ENCODE peak calls at places on chromosomes 5 and 9, in five cellular contexts. L, Q, A, F and B are unnamed samples.

GRCh38 chr9:126704157-126704941 is 90.6 kb downstream of the LMX1B start:
- DNase-seq in Q (peak), A (peak), F (no peak), L (no peak), B (peak)

GRCh38 chr5:181221105-181221791 is 1.8 kb upstream of the TRIM41 start:
- DNase-seq in Q (no peak), A (no peak), L (peak), F (no peak), B (peak)

GRCh38 chr5:142998316-142998862 is 228.2 kb downstream of the ARHGAP26 start:
- DNase-seq in L (no peak), A (no peak), Q (no peak), F (no peak), B (no peak)

GRCh38 chr5:155116456-155117251 is 103.1 kb downstream of the KIF4B start:
- DNase-seq in L (no peak), A (no peak), Q (no peak), F (no peak), B (no peak)

GRCh38 chr9:76817489-76817888 is 53.3 kb downstream of the PCA3 start:
- DNase-seq in F (no peak), Q (peak), A (peak), L (no peak), B (peak)

GRCh38 chr9:86563350-86563749 is 209.1 kb upstream of the TUT7 start:
- DNase-seq in Q (peak), L (no peak), F (no peak), A (no peak), B (no peak)

GRCh38 chr9:79134654-79135053 is 437.1 kb upstream of the TLE4 start:
- DNase-seq in L (no peak), Q (peak), A (peak), F (no peak), B (no peak)

GRCh38 chr9:132892383-132892782 is 13.7 kb downstream of the SPACA9 start:
- DNase-seq in F (no peak), A (no peak), Q (no peak), L (no peak), B (no peak)

GRCh38 chr5:181200816-181201215 is 4.2 kb downstream of the TRIM7 start:
- DNase-seq in A (no peak), Q (no peak), F (no peak), L (no peak), B (no peak)

GRCh38 chr9:114284316-114285060 is 38.4 kb upstream of the ORM1 start:
- DNase-seq in L (no peak), F (no peak), A (no peak), Q (no peak), B (no peak)

GRCh38 chr9:37197158-37198033 is 77.0 kb downstream of the ZCCHC7 start:
- DNase-seq in A (peak), Q (peak), L (no peak), F (no peak), B (no peak)

GRCh38 chr5:118984602-118985001 is 3.7 kb downstream of the DTWD2 start:
- DNase-seq in Q (peak), F (no peak), L (no peak), A (peak), B (no peak)

GRCh38 chr5:2563046-2563445 is 188.4 kb downstream of the IRX2 start:
- DNase-seq in Q (no peak), A (no peak), L (no peak), F (no peak), B (peak)

GRCh38 chr5:98941131-98941883 is 12.5 kb upstream of the CHD1 start:
- DNase-seq in Q (no peak), L (no peak), F (no peak), A (no peak), B (no peak)

GRCh38 chr9:131669234-131670172 is 70.4 kb downstream of the RAPGEF1 start:
- DNase-seq in F (no peak), Q (no peak), L (no peak), A (no peak), B (no peak)

GRCh38 chr5:159100928-159101646 is 1.4 kb upstream of the EBF1 start:
- DNase-seq in F (no peak), A (no peak), L (no peak), Q (peak), B (no peak)

GRCh38 chr5:87298687-87299362 is 31.1 kb downstream of the RASA1 start:
- DNase-seq in L (no peak), Q (no peak), A (peak), F (no peak), B (no peak)

GRCh38 chr5:76790632-76791290 is 28.1 kb upstream of the F2RL1 start:
- DNase-seq in L (peak), Q (peak), F (no peak), A (peak), B (peak)

GRCh38 chr5:1537166-1538154 is 13.7 kb upstream of the LPCAT1 start:
- DNase-seq in F (no peak), L (no peak), A (no peak), Q (no peak), B (no peak)

GRCh38 chr5:146680846-146681585 is 165.0 kb upstream of the GPR151 start:
- DNase-seq in A (no peak), Q (peak), L (no peak), F (no peak), B (no peak)

GRCh38 chr5:125987677-125988255 is 435.4 kb upstream of the GRAMD2B start:
- DNase-seq in Q (no peak), F (no peak), A (no peak), L (no peak), B (no peak)

GRCh38 chr5:42822558-42822957 is 10.9 kb upstream of the SELENOP start:
- DNase-seq in A (no peak), F (no peak), Q (no peak), L (no peak), B (no peak)

GRCh38 chr9:76644171-76644570 is 120.1 kb upstream of the PCA3 start:
- DNase-seq in A (no peak), F (no peak), L (no peak), Q (no peak), B (no peak)

GRCh38 chr9:91586282-91586681 is 162.7 kb upstream of the NFIL3 start:
- DNase-seq in Q (no peak), A (no peak), F (no peak), L (no peak), B (no peak)

GRCh38 chr5:143979044-143979690 is 167.2 kb downstream of the HMHB1 start:
- DNase-seq in F (no peak), Q (peak), L (no peak), A (no peak), B (peak)

GRCh38 chr5:135891804-135892203 is 3.8 kb downstream of the IL9 start:
- DNase-seq in Q (no peak), A (no peak), F (no peak), L (no peak), B (no peak)

GRCh38 chr5:62779010-62779422 is 200.4 kb downstream of the LRRC70 start:
- DNase-seq in Q (peak), F (no peak), L (peak), A (peak), B (no peak)

GRCh38 chr5:168482361-168482760 is 3.9 kb upstream of the RARS1 start:
- DNase-seq in L (no peak), A (no peak), Q (no peak), F (no peak), B (no peak)

GRCh38 chr9:88522360-88522759 is 12.6 kb upstream of the NXNL2 start:
- DNase-seq in A (no peak), L (no peak), Q (no peak), F (no peak), B (no peak)

GRCh38 chr9:70594546-70594945 is 180.1 kb upstream of the KLF9 start:
- DNase-seq in L (no peak), F (no peak), Q (peak), A (peak), B (no peak)

GRCh38 chr9:36006541-36006940 is 30.2 kb upstream of the RECK start:
- DNase-seq in Q (no peak), F (no peak), L (no peak), A (no peak), B (no peak)
- H3K4me3 ChIP-seq in Q (no peak), F (no peak), L (no peak), A (no peak), B (no peak)

DNA sequence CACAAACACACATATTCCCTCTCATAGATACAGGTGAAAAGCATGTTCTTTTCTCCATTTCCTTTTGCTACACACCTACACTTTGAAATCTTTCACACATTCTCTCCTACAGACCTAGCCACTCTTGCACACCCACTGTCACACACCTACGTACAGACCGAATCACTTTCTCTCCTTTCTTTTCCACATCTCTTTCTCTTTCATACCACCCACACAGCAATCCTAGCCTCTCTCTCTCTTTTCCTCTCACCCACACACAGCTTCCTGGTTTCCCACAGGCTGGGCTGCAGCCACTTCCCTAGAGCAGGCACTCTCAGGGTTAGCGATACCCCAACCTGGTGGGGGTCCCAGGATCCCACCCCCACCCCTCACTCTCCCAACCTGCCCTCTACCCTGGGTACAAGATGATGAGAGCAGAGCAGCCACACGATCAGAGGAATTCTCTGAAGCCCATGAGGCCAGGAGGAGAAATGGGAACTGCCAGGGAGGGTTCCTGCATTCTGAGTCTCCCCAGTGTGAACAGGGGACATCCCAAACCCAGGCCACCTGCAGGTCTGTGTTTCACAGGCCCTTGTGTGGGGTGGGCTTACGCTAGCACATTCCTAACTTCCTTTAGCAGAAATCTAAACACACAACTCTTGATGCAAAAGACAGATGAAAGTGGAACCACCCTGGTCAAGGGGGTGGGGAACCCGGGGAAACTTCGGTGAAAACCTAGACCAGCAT is 17.1 kb upstream of the SYNPO start:
- DNase-seq in F (no peak), L (no peak), A (no peak), Q (no peak), B (no peak)
- H3K4me3 ChIP-seq in F (no peak), L (no peak), A (no peak), Q (no peak), B (no peak)

GRCh38 chr5:96661101-96661840 is 905 bp upstream of the CAST start:
- DNase-seq in L (peak), Q (peak), F (no peak), A (peak), B (peak)

GRCh38 chr5:96661841-96662724 is at the start of gene CAST:
- DNase-seq in A (peak), Q (peak), L (peak), F (peak), B (peak)

GRCh38 chr5:96662725-96663513 is 743 bp downstream of the CAST start:
- DNase-seq in L (peak), Q (peak), F (peak), A (peak), B (peak)

GRCh38 chr5:96664669-96665068 is 2.5 kb downstream of the CAST start:
- DNase-seq in L (no peak), A (no peak), F (no peak), Q (no peak), B (no peak)

DNA sequence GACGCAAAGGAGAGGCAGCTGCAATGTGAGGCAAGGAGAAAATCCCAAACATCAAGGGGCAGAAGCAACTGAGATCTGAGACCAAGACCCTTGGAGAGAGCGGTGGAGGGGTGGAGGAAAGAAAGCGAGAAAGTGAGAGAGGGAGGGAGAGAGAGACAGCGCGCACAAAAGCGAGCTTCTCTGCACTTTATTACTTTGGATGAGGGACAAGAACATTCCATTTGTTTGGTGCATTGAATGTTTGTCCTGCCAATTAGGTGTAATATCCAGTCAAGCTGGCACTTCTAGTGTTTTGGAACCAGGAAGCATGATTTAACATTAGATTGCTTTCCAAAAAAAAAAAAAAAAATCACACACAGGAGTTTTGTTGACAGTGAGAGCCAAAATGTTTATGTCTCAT is 1.4 kb downstream of the CAST start:
- DNase-seq in L (no peak), A (no peak), Q (peak), F (no peak), B (no peak)
- H3K4me3 ChIP-seq in L (peak), A (peak), Q (peak), F (peak), B (peak)

GRCh38 chr9:111633389-111633736 is 2.2 kb downstream of the DNAJC25 start:
- DNase-seq in L (no peak), F (no peak), Q (no peak), A (no peak), B (peak)

GRCh38 chr9:111632695-111633388 is 1.7 kb downstream of the DNAJC25 start:
- DNase-seq in Q (no peak), L (no peak), A (no peak), F (no peak), B (no peak)

GRCh38 chr9:111632051-111632450 is 917 bp downstream of the DNAJC25 start:
- DNase-seq in L (no peak), Q (peak), F (no peak), A (peak), B (no peak)

GRCh38 chr9:111637421-111637950 is 6.4 kb downstream of the DNAJC25 start:
- DNase-seq in L (no peak), A (no peak), F (no peak), Q (no peak), B (no peak)

GRCh38 chr9:111634860-111635259 is 3.7 kb downstream of the DNAJC25 start:
- DNase-seq in F (no peak), A (no peak), Q (no peak), L (no peak), B (no peak)
- H3K4me3 ChIP-seq in F (no peak), A (no peak), Q (no peak), L (no peak), B (no peak)

DNA sequence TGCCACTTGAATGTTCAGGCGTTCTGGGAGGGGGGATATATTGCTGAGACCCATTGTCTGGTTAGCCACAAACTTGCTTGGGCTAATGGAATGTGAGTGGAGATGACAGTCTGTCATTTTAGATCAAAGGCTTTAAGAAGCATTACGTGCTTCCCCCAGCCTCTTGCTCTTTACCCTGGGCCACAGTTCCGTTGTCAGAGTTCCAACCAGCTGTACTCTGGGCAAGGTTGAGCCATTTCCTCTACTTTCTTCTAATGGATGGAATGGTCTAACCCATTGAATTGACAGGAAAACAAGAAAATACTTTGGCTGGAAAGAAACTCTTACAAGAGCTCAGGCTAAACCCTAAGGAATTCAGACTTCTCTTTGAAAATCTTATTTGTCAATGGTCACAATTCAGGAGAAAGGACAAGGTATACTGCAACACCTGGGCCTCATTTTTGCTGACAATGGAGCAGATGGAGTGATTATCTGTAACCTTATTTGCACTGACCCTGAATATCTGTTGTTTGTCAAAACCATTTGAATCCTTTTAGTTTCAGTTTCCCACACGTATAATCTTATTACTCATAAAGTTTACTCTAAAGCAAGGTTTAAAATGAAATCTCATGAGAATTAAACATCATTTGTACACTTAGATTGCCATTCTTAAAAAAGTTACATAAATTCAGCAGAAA is 231.4 kb downstream of the PDE4D start:
- DNase-seq in L (no peak), A (peak), F (no peak), Q (no peak), B (peak)
- H3K4me3 ChIP-seq in L (no peak), A (no peak), F (no peak), Q (no peak), B (peak)

GRCh38 chr5:172642511-172642910 is 1.4 kb downstream of the NEURL1B start:
- DNase-seq in Q (peak), F (no peak), L (no peak), A (peak), B (no peak)
- H3K4me3 ChIP-seq in Q (no peak), F (peak), L (peak), A (no peak), B (peak)

GRCh38 chr5:132487841-132488555 is 2.6 kb downstream of the IRF1 start:
- DNase-seq in Q (no peak), L (peak), A (no peak), F (peak), B (no peak)
- H3K4me3 ChIP-seq in Q (no peak), L (no peak), A (no peak), F (peak), B (no peak)